ENCODE peak calls at places on chromosomes 4 and X, in four cellular contexts. E is K562, Y is stomach, A is HepG2. K is an unnamed sample.

GRCh38 chr4:40749717-40750460 is at the start of gene NSUN7:
- DNase-seq in E (no peak), Y (peak; percentile 85), A (no peak), K (peak; percentile 25)

GRCh38 chr4:130640583-130640982 is 1544.6 kb downstream of the C4orf33 start:
- DNase-seq in E (no peak), Y (no peak), A (no peak), K (no peak)

GRCh38 chrX:10172867-10173266 is 16.1 kb downstream of the CLCN4 start:
- DNase-seq in E (no peak), Y (no peak), A (no peak), K (no peak)

GRCh38 chr4:20487446-20487845 is 212.8 kb upstream of the PACRGL start:
- DNase-seq in E (no peak), Y (no peak), A (no peak), K (no peak)

GRCh38 chr4:825969-826330 is at the start of gene CPLX1:
- DNase-seq in E (peak; percentile 64), Y (peak; percentile 39), A (no peak), K (no peak)

GRCh38 chrX:151715735-151716134 is at the start of gene FATE1:
- DNase-seq in E (no peak), Y (no peak), A (no peak), K (no peak)

GRCh38 chr4:121898150-121898549 is 27.9 kb upstream of the BBS7 start:
- DNase-seq in E (peak; percentile 6), Y (no peak), A (no peak), K (no peak)

GRCh38 chr4:80207172-80207583 is 9.9 kb downstream of the PRDM8 start:
- DNase-seq in E (no peak), Y (no peak), A (no peak), K (no peak)

GRCh38 chr4:2728221-2728620 is 27.9 kb downstream of the TNIP2 start:
- DNase-seq in E (no peak), Y (no peak), A (no peak), K (no peak)

GRCh38 chr4:183503497-183504063 is 1.3 kb upstream of the ING2 start:
- DNase-seq in E (no peak), Y (no peak), A (no peak), K (no peak)

GRCh38 chr4:173883821-173884220 is 353.8 kb upstream of the HAND2 start:
- DNase-seq in E (no peak), Y (no peak), A (no peak), K (peak; percentile 38)

GRCh38 chr4:173991321-173991720 is 292.1 kb downstream of the FBXO8 start:
- DNase-seq in E (no peak), Y (no peak), A (no peak), K (no peak)

GRCh38 chr4:41507292-41507933 is 30.5 kb upstream of the LIMCH1 start:
- DNase-seq in E (no peak), Y (no peak), A (no peak), K (no peak)

GRCh38 chr4:128310266-128310697 is 22.7 kb upstream of the PGRMC2 start:
- DNase-seq in E (peak; percentile 59), Y (no peak), A (peak; percentile 55), K (peak; percentile 13)

GRCh38 chrX:42096262-42096939 is 173.0 kb upstream of the CASK start:
- DNase-seq in E (peak; percentile 7), Y (peak; percentile 46), A (peak; percentile 5), K (no peak)

GRCh38 chrX:17409566-17410290 is 34.7 kb downstream of the NHS start:
- DNase-seq in E (no peak), Y (no peak), A (no peak), K (no peak)

GRCh38 chr4:8199594-8200301 is 658 bp downstream of the SH3TC1 start:
- DNase-seq in E (no peak), Y (peak; percentile 55), A (no peak), K (no peak)

GRCh38 chrX:65034641-65035450 is 58.6 kb upstream of the ZC4H2 start:
- DNase-seq in E (peak; percentile 85), Y (peak; percentile 79), A (peak; percentile 56), K (peak; percentile 71)

GRCh38 chr4:129364747-129365452 is 268.9 kb downstream of the C4orf33 start:
- DNase-seq in E (no peak), Y (no peak), A (no peak), K (no peak)

GRCh38 chr4:3516836-3517730 is 15.1 kb downstream of the LRPAP1 start:
- DNase-seq in E (no peak), Y (no peak), A (no peak), K (no peak)

GRCh38 chrX:45845142-45845541 is 644.5 kb upstream of the DIPK2B start:
- DNase-seq in E (no peak), Y (no peak), A (no peak), K (no peak)

GRCh38 chrX:107565916-107566602 is 62.3 kb upstream of the PRPS1 start:
- DNase-seq in E (no peak), Y (peak; percentile 51), A (peak; percentile 15), K (no peak)

GRCh38 chr4:84286048-84286447 is 213.0 kb downstream of the NKX6-1 start:
- DNase-seq in E (no peak), Y (no peak), A (no peak), K (no peak)

GRCh38 chrX:110397904-110398303 is 39.3 kb downstream of the RTL9 start:
- DNase-seq in E (peak; percentile 58), Y (no peak), A (no peak), K (no peak)

GRCh38 chr4:68581382-68582338 is 5.5 kb upstream of the UGT2B17 start:
- DNase-seq in E (peak; percentile 2), Y (no peak), A (no peak), K (no peak)

GRCh38 chrX:70398899-70399298 is 24.2 kb upstream of the GDPD2 start:
- DNase-seq in E (no peak), Y (no peak), A (peak; percentile 45), K (no peak)

GRCh38 chrX:154490021-154490413 is 412 bp downstream of the SLC10A3 start:
- DNase-seq in E (peak; percentile 52), Y (no peak), A (no peak), K (peak; percentile 58)

GRCh38 chrX:153488231-153488914 is 6.4 kb upstream of the BGN start:
- DNase-seq in E (no peak), Y (peak; percentile 44), A (peak; percentile 48), K (no peak)

GRCh38 chrX:71439898-71440297 is 73.7 kb downstream of the TAF1 start:
- DNase-seq in E (no peak), Y (no peak), A (no peak), K (no peak)

GRCh38 chr4:128812360-128812958 is 3.0 kb downstream of the JADE1 start:
- DNase-seq in E (peak; percentile 75), Y (peak; percentile 35), A (peak; percentile 76), K (no peak)

GRCh38 chr4:1274871-1275270 is 14.8 kb upstream of the MAEA start:
- DNase-seq in E (no peak), Y (no peak), A (no peak), K (no peak)

GRCh38 chr4:40719008-40719623 is 30.6 kb upstream of the NSUN7 start:
- DNase-seq in E (peak; percentile 30), Y (no peak), A (peak; percentile 44), K (no peak)

GRCh38 chrX:37926700-37927099 is 79.3 kb upstream of the DYNLT3 start:
- DNase-seq in E (peak; percentile 17), Y (no peak), A (peak; percentile 25), K (no peak)

GRCh38 chr4:122663814-122664610 is 43.1 kb upstream of the IL21 start:
- DNase-seq in E (no peak), Y (no peak), A (no peak), K (no peak)

GRCh38 chr4:140158234-140159030 is 4.4 kb upstream of the MAML3 start:
- DNase-seq in E (no peak), Y (peak; percentile 71), A (no peak), K (no peak)

GRCh38 chr4:16034010-16034829 is 49.6 kb downstream of the PROM1 start:
- DNase-seq in E (no peak), Y (no peak), A (peak; percentile 83), K (no peak)

GRCh38 chr4:76854858-76855257 is 43.1 kb downstream of the SOWAHB start:
- DNase-seq in E (no peak), Y (no peak), A (no peak), K (no peak)

GRCh38 chr4:76851375-76851774 is 46.6 kb downstream of the SOWAHB start:
- DNase-seq in E (no peak), Y (no peak), A (no peak), K (no peak)

GRCh38 chr4:76850010-76850441 is 47.9 kb downstream of the SOWAHB start:
- DNase-seq in E (no peak), Y (no peak), A (peak; percentile 62), K (no peak)
- H3K27ac ChIP-seq in E (no peak overlapping the region), Y (no peak overlapping the region), A (no peak overlapping the region), K (no peak overlapping the region)

GRCh38 chr4:38663801-38664703 is at the start of gene KLF3:
- DNase-seq in E (peak; percentile 92), Y (peak; percentile 96), A (peak; percentile 73), K (peak; percentile 94)
- TF ChIP-seq POLR2A in E (no peak), Y (no peak), A (peak; percentile 44), K (peak; percentile 89)

GRCh38 chrX:130114141-130114561 is 3.9 kb upstream of the ELF4 start:
- DNase-seq in E (peak; percentile 44), Y (no peak), A (no peak), K (no peak)

GRCh38 chrX:130110379-130111219 is at the start of gene ELF4:
- DNase-seq in E (peak; percentile 82), Y (peak; percentile 66), A (no peak), K (peak; percentile 56)

GRCh38 chrX:130111220-130111934 is 1.1 kb upstream of the ELF4 start:
- DNase-seq in E (peak; percentile 49), Y (no peak), A (no peak), K (no peak)

GRCh38 chrX:130109429-130110378 is 593 bp downstream of the ELF4 start:
- DNase-seq in E (peak; percentile 50), Y (no peak), A (no peak), K (no peak)

DNA sequence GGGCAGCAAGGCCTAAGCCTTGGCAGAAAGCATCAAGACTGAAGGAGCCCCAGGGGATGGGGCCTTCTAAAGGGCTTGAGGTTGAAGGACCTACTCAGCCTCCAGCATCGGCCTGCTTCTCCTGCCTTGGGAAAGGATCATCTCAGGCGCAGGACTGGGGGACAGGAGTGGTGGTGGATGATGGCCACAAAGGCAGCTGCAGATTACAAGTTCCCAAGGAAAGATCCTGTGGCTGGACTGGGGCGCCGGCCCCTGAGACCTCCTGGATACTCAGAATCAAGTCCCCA is 1.6 kb upstream of the ELF4 start:
- DNase-seq in E (no peak), Y (no peak), A (no peak), K (no peak)
- H3K27ac ChIP-seq in E (peak overlapping the region; percentile 84), Y (peak overlapping the region; percentile 96), A (no peak overlapping the region), K (peak overlapping the region; percentile 94)

GRCh38 chrX:130268500-130269170 is at the start of gene ZNF280C:
- DNase-seq in E (peak; percentile 97), Y (peak; percentile 89), A (peak; percentile 75), K (peak; percentile 82)
- TF ChIP-seq POLR2A in E (peak; percentile 94), Y (no peak), A (peak; percentile 96), K (peak; percentile 19)

GRCh38 chr4:71765837-71766236 is 18.0 kb downstream of the GC start:
- DNase-seq in E (no peak), Y (no peak), A (no peak), K (no peak)
- H3K27ac ChIP-seq in E (no peak overlapping the region), Y (no peak overlapping the region), A (no peak overlapping the region), K (no peak overlapping the region)

K was measured in uterus.